ENCODE peak calls at places on chromosomes 4 and X, in eight cellular contexts. N is colonic mucosa, S is transverse colon, J is Karpas-422, O is IMR-90, Z is NT2/D1, R is GM23338, E is uterus. I is an unnamed sample. For H3K4me1 and H3K36me3, the result is how much of the 10 kb centered on the place peaks cover.

GRCh38 chrX:39401483-39402110 is 600.3 kb downstream of the MID1IP1 start:
- DNase-seq in N (no peak), S (no peak), J (no peak), O (no peak), Z (no peak), R (no peak), E (no peak), I (no peak)

GRCh38 chr4:176376032-176376614 is 56.4 kb downstream of the SPCS3 start:
- DNase-seq in N (no peak), S (no peak), J (peak), O (peak), Z (no peak), R (peak), E (no peak), I (no peak)

GRCh38 chrX:82676386-82676785 is 831.7 kb upstream of the POU3F4 start:
- DNase-seq in N (no peak), S (no peak), J (peak), O (no peak), Z (no peak), R (peak), E (no peak), I (no peak)

GRCh38 chr4:176052744-176053143 is 12.9 kb upstream of the WDR17 start:
- DNase-seq in N (no peak), S (no peak), J (no peak), O (no peak), Z (no peak), R (no peak), E (no peak), I (no peak)

GRCh38 chrX:2584659-2585470 is 84.1 kb upstream of the DHRSX start:
- DNase-seq in N (no peak), S (no peak), J (no peak), O (no peak), Z (no peak), R (peak), E (no peak), I (no peak)

GRCh38 chrX:108537005-108537404 is 97.4 kb downstream of the COL4A5 start:
- DNase-seq in N (peak), S (no peak), J (peak), O (peak), Z (no peak), R (peak), E (no peak), I (no peak)

GRCh38 chr4:5206391-5206790 is 155.1 kb downstream of the STK32B start:
- DNase-seq in N (peak), S (no peak), J (no peak), O (peak), Z (peak), R (no peak), E (peak), I (no peak)

GRCh38 chrX:40266490-40267333 is 169.0 kb upstream of the BCOR start:
- DNase-seq in N (peak), S (peak), J (no peak), O (peak), Z (peak), R (peak), E (peak), I (peak)

GRCh38 chrX:133943507-133943906 is 41.9 kb downstream of the GPC3 start:
- DNase-seq in N (no peak), S (no peak), J (no peak), O (no peak), Z (no peak), R (no peak), E (no peak), I (no peak)

GRCh38 chr4:23889814-23890269 is at the start of gene PPARGC1A:
- DNase-seq in N (peak), S (peak), J (no peak), O (peak), Z (no peak), R (peak), E (peak), I (peak)

GRCh38 chrX:261167-261857 is 19.9 kb upstream of the PLCXD1 start:
- DNase-seq in N (peak), S (no peak), J (no peak), O (peak), Z (no peak), R (peak), E (no peak), I (no peak)

GRCh38 chr4:8388471-8388870 is 52.1 kb downstream of the ACOX3 start:
- DNase-seq in N (no peak), S (no peak), J (no peak), O (no peak), Z (no peak), R (no peak), E (no peak), I (no peak)

GRCh38 chrX:49058794-49059193 is at the start of gene CCDC120:
- DNase-seq in N (peak), S (peak), J (no peak), O (no peak), Z (no peak), R (peak), E (no peak), I (peak)

GRCh38 chr4:40719008-40719623 is 30.6 kb upstream of the NSUN7 start:
- DNase-seq in N (peak), S (no peak), J (peak), O (peak), Z (no peak), R (peak), E (no peak), I (no peak)

GRCh38 chr4:99790796-99791617 is 25.6 kb upstream of the DAPP1 start:
- DNase-seq in N (no peak), S (no peak), J (no peak), O (no peak), Z (no peak), R (no peak), E (no peak), I (no peak)

GRCh38 chr4:153513596-153513995 is 47.4 kb downstream of the TMEM131L start:
- DNase-seq in N (no peak), S (no peak), J (no peak), O (peak), Z (no peak), R (no peak), E (no peak), I (no peak)

GRCh38 chr4:184269879-184270430 is 52.3 kb upstream of the ENPP6 start:
- DNase-seq in N (no peak), S (no peak), J (no peak), O (no peak), Z (no peak), R (no peak), E (no peak), I (no peak)

GRCh38 chr4:98658287-98659105 is at the start of gene TSPAN5:
- DNase-seq in N (peak), S (peak), J (peak), O (peak), Z (peak), R (peak), E (peak), I (peak)

GRCh38 chrX:2679534-2680485 is 11.3 kb upstream of the CD99 start:
- DNase-seq in N (no peak), S (no peak), J (no peak), O (peak), Z (no peak), R (no peak), E (peak), I (no peak)

GRCh38 chrX:24494544-24495113 is 29.5 kb downstream of the PDK3 start:
- DNase-seq in N (peak), S (peak), J (no peak), O (peak), Z (no peak), R (no peak), E (peak), I (peak)

GRCh38 chrX:127037179-127037578 is 217.7 kb downstream of the PRR32 start:
- DNase-seq in N (no peak), S (no peak), J (no peak), O (no peak), Z (no peak), R (no peak), E (no peak), I (no peak)

DNA sequence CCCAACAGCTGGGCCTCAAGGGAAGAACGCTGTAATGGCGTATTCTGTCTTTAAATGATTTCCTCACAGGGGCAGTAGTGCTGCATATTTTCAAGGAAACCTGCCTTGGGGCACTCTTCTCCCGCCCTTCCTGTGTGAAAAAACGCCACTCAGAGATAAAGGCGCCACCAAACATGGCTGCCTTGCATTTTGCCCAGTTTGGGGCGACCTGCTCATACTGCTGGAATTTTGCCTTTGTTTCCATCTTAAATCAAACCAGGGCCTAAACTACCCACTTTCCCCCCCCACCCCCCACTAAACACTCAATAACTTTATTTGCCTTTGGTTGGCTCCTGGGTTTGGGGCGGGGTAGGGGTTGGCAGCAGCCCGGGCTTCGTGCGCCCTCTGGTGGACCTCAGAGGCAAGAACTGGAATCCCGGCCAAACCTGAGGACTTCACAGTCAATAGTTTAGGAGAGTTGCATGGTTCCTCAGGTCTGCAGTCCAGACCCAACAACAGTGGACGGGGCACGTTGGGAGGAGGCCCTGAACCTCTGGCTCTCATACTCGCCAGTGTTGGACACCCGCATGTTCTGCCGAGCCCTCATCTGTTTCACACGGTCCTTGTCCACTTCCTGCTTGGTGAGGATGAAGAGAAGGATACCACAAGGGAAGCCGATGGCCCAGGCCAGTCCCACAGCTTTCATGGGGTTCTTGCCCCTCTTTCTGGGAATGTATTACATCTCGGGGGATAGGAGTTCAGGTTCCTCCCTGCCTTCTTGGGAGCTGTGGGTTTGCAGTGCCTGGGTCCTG is 220.1 kb upstream of the STK26 start:
- DNase-seq in N (peak), S (peak), J (peak), O (peak), Z (no peak), R (peak), E (peak), I (no peak)
- H3K4me3 ChIP-seq in N (peak), S (peak), J (peak), O (peak), Z (no peak), R (no peak), E (peak), I (no peak)

DNA sequence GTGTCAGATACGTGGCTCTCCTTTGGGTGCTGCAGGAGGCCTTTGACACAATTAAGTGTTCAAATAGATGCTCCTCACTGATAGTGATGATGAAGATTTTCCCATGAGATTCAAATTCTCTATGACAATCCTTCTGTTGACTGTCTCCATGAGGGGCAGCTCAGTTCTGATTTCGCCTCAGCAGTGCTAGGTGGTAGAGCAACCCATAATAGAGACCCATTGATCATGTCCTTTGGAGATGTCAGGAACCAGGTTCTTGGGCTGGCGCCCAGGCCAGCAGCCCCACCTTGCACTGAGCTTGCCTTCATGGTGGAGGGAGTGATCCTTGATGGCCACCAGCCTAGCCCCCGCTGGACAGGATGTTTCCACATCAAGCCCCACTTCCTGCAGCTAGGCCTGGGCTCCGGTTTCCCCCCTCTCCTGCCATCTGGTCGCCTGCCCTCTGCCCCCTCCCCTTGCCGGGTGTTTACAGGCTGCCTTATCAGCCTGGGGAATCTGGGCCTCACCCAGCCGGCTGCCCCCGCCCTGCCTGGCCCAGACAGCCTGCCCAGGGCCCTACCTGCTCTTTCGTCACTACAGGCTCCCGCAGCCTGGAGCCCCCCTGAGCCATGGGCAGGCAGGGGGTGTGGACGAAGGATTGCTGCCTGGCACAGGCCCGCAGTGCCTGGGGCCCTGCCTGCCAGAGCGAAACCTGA is 12.6 kb downstream of the ELF4 start:
- DNase-seq in N (peak), S (peak), J (no peak), O (no peak), Z (no peak), R (no peak), E (no peak), I (peak)
- H3K4me1 ChIP-seq in N (under half), S (under half), J (under half), O (under half), Z (under half), R (under half), E (under half), I (under half)

GRCh38 chr4:1730532-1731135 is 9.3 kb downstream of the TACC3 start:
- DNase-seq in N (no peak), S (no peak), J (no peak), O (no peak), Z (no peak), R (no peak), E (no peak), I (no peak)

GRCh38 chr4:1726146-1726934 is 5.0 kb downstream of the TACC3 start:
- DNase-seq in N (peak), S (peak), J (peak), O (peak), Z (peak), R (peak), E (peak), I (peak)

GRCh38 chr4:1725521-1725920 is 4.2 kb downstream of the TACC3 start:
- DNase-seq in N (no peak), S (no peak), J (no peak), O (no peak), Z (no peak), R (no peak), E (no peak), I (peak)

GRCh38 chr4:1728061-1728980 is 7.0 kb downstream of the TACC3 start:
- DNase-seq in N (no peak), S (no peak), J (no peak), O (no peak), Z (no peak), R (no peak), E (no peak), I (no peak)

GRCh38 chr4:1727117-1728031 is 6.1 kb downstream of the TACC3 start:
- DNase-seq in N (peak), S (peak), J (no peak), O (peak), Z (no peak), R (no peak), E (peak), I (no peak)
- H3K36me3 ChIP-seq in N (under half), S (under half), J (half or more), O (under half), Z (half or more), R (half or more), E (under half), I (under half)

GRCh38 chr4:89610236-89610635 is 226.7 kb downstream of the SNCA start:
- DNase-seq in N (no peak), S (no peak), J (no peak), O (no peak), Z (no peak), R (peak), E (no peak), I (no peak)
- H3K4me3 ChIP-seq in N (no peak), S (no peak), J (no peak), O (no peak), Z (no peak), R (no peak), E (no peak), I (no peak)

GRCh38 chr4:77073106-77073858 is 2.5 kb downstream of the CCNI start:
- DNase-seq in N (no peak), S (no peak), J (no peak), O (peak), Z (no peak), R (no peak), E (no peak), I (no peak)
- H3K4me1 ChIP-seq in N (under half), S (under half), J (under half), O (under half), Z (under half), R (under half), E (under half), I (under half)

GRCh38 chrX:47171996-47172395 is 21.6 kb upstream of the UBA1 start:
- DNase-seq in N (no peak), S (no peak), J (no peak), O (no peak), Z (no peak), R (no peak), E (no peak), I (no peak)
- H3K36me3 ChIP-seq in N (under half), S (under half), J (under half), O (under half), Z (half or more), R (under half), E (under half), I (under half)

GRCh38 chrX:119401569-119401968 is 2.4 kb downstream of the SLC25A43 start:
- DNase-seq in N (no peak), S (no peak), J (no peak), O (no peak), Z (no peak), R (no peak), E (no peak), I (no peak)
- H3K4me3 ChIP-seq in N (no peak), S (no peak), J (no peak), O (no peak), Z (no peak), R (no peak), E (no peak), I (no peak)

GRCh38 chr4:85491527-85491926 is 16.6 kb downstream of the ARHGAP24 start:
- DNase-seq in N (no peak), S (no peak), J (peak), O (no peak), Z (no peak), R (no peak), E (no peak), I (no peak)
- H3K4me1 ChIP-seq in N (under half), S (under half), J (half or more), O (under half), Z (under half), R (under half), E (under half), I (under half)

DNA sequence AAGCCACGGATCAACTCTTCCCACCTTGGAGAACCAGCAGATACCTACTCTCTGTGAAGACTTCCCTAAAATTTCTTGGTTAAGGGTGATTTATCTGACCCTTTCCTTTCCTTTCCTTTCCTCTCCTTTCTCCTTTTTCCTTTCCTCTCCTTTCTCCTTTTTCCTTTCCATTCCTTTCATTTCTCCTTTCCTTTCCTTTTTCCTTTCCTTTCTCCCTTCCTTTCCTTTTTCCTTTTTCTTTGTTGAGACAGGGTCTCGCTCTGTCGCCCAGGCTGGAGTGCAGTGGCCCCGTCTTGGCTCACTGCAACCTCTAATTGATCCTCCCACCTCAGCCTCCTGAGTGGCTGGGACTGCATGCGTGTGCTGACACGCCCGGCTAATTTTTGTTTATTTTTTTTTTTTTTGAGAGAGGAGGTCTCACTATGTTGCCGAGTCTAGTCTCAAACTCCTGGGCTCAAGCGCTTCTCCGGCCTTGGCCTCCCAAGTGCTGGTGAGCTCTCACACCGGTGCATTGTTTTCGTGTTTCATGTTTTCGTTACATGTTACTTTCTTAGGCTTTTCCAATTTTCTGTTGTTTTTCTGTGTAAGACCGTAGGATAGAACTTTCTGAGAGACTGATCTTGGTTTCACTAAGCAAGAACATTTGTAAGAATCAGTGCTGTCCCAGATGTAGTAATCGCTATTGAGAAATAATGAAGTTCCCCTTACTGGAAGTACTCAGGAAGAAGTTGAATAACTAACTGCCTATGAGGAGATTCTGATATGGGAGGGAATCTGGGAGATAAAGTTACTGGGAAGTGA is 2.0 kb downstream of the TMEM165 start:
- DNase-seq in N (no peak), S (no peak), J (no peak), O (peak), Z (no peak), R (no peak), E (no peak), I (no peak)
- H3K36me3 ChIP-seq in N (under half), S (under half), J (under half), O (under half), Z (under half), R (under half), E (under half), I (under half)

DNA sequence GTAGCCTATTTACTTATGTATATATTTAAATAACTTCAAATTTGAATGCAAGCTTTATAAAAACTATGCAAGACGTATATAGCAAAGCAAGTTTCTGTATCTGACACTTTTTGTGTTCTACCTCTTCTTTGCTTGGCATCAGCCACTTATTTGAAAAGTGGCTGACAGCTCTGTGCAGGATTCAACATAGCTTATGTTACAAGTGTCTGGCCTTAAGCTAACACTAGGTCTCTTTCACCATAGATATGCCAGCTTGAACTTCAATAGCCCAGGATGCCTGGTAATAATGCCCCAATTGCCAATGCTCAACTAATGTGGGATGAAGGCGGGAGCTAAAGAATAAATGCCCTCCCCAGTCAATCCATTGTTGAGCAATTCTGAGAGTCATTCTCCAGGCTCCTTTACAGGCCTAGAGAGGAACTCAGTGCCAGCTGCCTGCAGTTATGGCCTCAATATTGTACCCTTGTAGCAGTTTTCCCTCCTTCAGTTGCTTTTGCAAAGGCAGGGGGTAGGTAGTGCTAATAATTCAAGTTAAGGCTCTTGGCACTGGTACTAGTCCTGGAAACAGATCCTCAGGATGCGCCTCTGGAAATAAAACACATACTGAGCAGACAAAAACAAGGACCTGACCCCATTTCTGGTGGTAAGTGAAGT is 460.2 kb downstream of the GABRG1 start:
- DNase-seq in N (no peak), S (no peak), J (no peak), O (no peak), Z (no peak), R (no peak), E (no peak), I (no peak)
- H3K4me3 ChIP-seq in N (no peak), S (no peak), J (no peak), O (no peak), Z (no peak), R (no peak), E (no peak), I (no peak)